ENCODE peak calls at places on chromosomes 1 and 21, in seven cellular contexts. R, T, P, E, C, J and G are unnamed samples.

GRCh38 chr1:21620461-21620860 is 48.7 kb downstream of the RAP1GAP start:
- DNase-seq in E (no peak), R (peak; percentile 40), T (no peak), J (peak; percentile 39), C (no peak), P (no peak), G (no peak)

GRCh38 chr1:19432943-19433609 is 52.3 kb downstream of the CAPZB start:
- DNase-seq in R (no peak), J (no peak), T (no peak), E (no peak), P (no peak), C (no peak), G (no peak)

GRCh38 chr1:225919906-225920305 is 4.1 kb downstream of the PYCR2 start:
- DNase-seq in C (no peak), T (peak; percentile 77), P (peak; percentile 83), R (peak; percentile 94), E (peak; percentile 77), J (peak; percentile 89), G (peak; percentile 92)

GRCh38 chr1:115112496-115113375 is 23.4 kb upstream of the TSPAN2 start:
- DNase-seq in C (peak; percentile 34), P (peak; percentile 57), E (no peak), J (no peak), T (no peak), R (peak; percentile 63), G (peak; percentile 81)

GRCh38 chr1:208239518-208240381 is 4.4 kb downstream of the PLXNA2 start:
- DNase-seq in C (no peak), P (no peak), E (no peak), R (peak; percentile 47), J (no peak), T (no peak), G (no peak)

GRCh38 chr1:230067441-230067870 is 418 bp downstream of the GALNT2 start:
- DNase-seq in R (peak; percentile 64), T (peak; percentile 78), E (peak; percentile 61), C (no peak), P (peak; percentile 48), J (no peak), G (peak; percentile 80)

GRCh38 chr1:51566260-51566659 is 47.2 kb upstream of the EPS15 start:
- DNase-seq in P (no peak), T (no peak), E (no peak), R (no peak), J (no peak), C (no peak), G (no peak)

GRCh38 chr1:9025474-9025873 is 749 bp downstream of the SLC2A7 start:
- DNase-seq in C (no peak), T (no peak), P (no peak), R (no peak), E (no peak), J (no peak), G (no peak)

GRCh38 chr1:192788184-192788583 is 20.7 kb upstream of the RGS2 start:
- DNase-seq in C (no peak), J (no peak), T (no peak), E (no peak), P (peak; percentile 44), R (peak; percentile 45), G (peak; percentile 54)

GRCh38 chr1:21575351-21575942 is 66.2 kb downstream of the ALPL start:
- DNase-seq in P (no peak), E (no peak), R (no peak), T (no peak), C (no peak), J (no peak), G (no peak)

GRCh38 chr1:219639843-219640606 is 27.1 kb upstream of the ZC3H11B start:
- DNase-seq in T (no peak), C (no peak), J (no peak), E (no peak), P (no peak), R (peak; percentile 44), G (no peak)

GRCh38 chr1:82836246-82836645 is 1035.5 kb downstream of the ADGRL2 start:
- DNase-seq in R (no peak), P (no peak), T (no peak), J (no peak), C (no peak), E (no peak), G (no peak)

GRCh38 chr1:233327938-233328660 is 575 bp downstream of the MAP3K21 start:
- DNase-seq in J (peak; percentile 3), T (no peak), E (no peak), C (peak; percentile 9), P (peak; percentile 9), R (peak; percentile 62), G (peak; percentile 71)

GRCh38 chr1:206685749-206686485 is 1.2 kb downstream of the MAPKAPK2 start:
- DNase-seq in T (peak; percentile 83), E (peak; percentile 68), P (peak; percentile 72), R (peak; percentile 89), J (no peak), C (peak; percentile 32), G (peak; percentile 89)

GRCh38 chr1:156860639-156861423 is at the start of gene NTRK1:
- DNase-seq in P (peak; percentile 48), R (peak; percentile 49), C (no peak), T (no peak), J (no peak), E (no peak), G (no peak)

GRCh38 chr1:224217655-224218615 is 34.9 kb downstream of the DEGS1 start:
- DNase-seq in T (no peak), C (no peak), P (peak; percentile 55), R (no peak), J (no peak), E (no peak), G (no peak)

GRCh38 chr1:235583511-235584001 is 66.0 kb downstream of the GNG4 start:
- DNase-seq in R (no peak), P (no peak), E (no peak), J (no peak), T (no peak), C (no peak), G (no peak)

GRCh38 chr1:155648207-155649147 is 38.5 kb downstream of the MSTO1 start:
- DNase-seq in J (no peak), R (peak; percentile 87), P (peak; percentile 88), C (no peak), E (no peak), T (no peak), G (peak; percentile 47)

GRCh38 chr21:40886931-40887330 is 40.0 kb upstream of the DSCAM start:
- DNase-seq in C (no peak), J (no peak), T (no peak), E (peak; percentile 49), R (no peak), P (no peak), G (no peak)

GRCh38 chr21:32514275-32515055 is 70.9 kb downstream of the TCP10L start:
- DNase-seq in E (no peak), R (no peak), C (no peak), T (no peak), J (no peak), P (no peak), G (peak; percentile 65)

GRCh38 chr21:44294391-44295162 is 5.3 kb upstream of the PFKL start:
- DNase-seq in T (no peak), R (peak; percentile 42), C (no peak), J (no peak), P (peak; percentile 23), E (peak; percentile 69), G (peak; percentile 80)